ENCODE peak calls at places on chromosomes 3 and 15, in five cellular contexts. F is heart right ventricle, B is OCI-LY7, I is progenitor cell of endocrine pancreas, Y is astrocyte of the cerebellum. K is an unnamed sample.

GRCh38 chr3:41026394-41027177 is 172.7 kb upstream of the CTNNB1 start:
- DNase-seq in Y (peak; percentile 49), F (peak; percentile 88), B (no peak), I (no peak), K (no peak)

GRCh38 chr3:49871536-49872157 is 1.9 kb upstream of the CAMKV start:
- DNase-seq in F (no peak), B (no peak), Y (no peak), I (no peak), K (no peak)

GRCh38 chr3:52014613-52015012 is 18.9 kb upstream of the RPL29 start:
- DNase-seq in I (no peak), Y (no peak), F (no peak), B (no peak), K (no peak)

GRCh38 chr3:139839659-139840058 is 95.3 kb upstream of the CLSTN2 start:
- DNase-seq in B (no peak), F (no peak), I (no peak), Y (no peak), K (no peak)

GRCh38 chr15:55694652-55695150 is 48.3 kb downstream of the PRTG start:
- DNase-seq in F (no peak), Y (peak; percentile 39), B (peak; percentile 6), I (no peak), K (no peak)

GRCh38 chr3:23728651-23729117 is 77.1 kb upstream of the UBE2E1 start:
- DNase-seq in Y (no peak), F (no peak), I (no peak), B (no peak), K (no peak)

GRCh38 chr3:100120022-100120421 is 5.7 kb upstream of the FILIP1L start:
- DNase-seq in B (no peak), F (no peak), I (no peak), Y (no peak), K (no peak)

GRCh38 chr15:31934821-31935220 is 95.5 kb upstream of the CHRNA7 start:
- DNase-seq in B (no peak), Y (peak; percentile 76), I (no peak), F (no peak), K (no peak)

GRCh38 chr3:106759686-106760085 is 617.6 kb upstream of the CCDC54 start:
- DNase-seq in I (no peak), Y (peak; percentile 84), F (no peak), B (no peak), K (no peak)

GRCh38 chr15:66735909-66736305 is 33.9 kb downstream of the SMAD6 start:
- DNase-seq in Y (no peak), I (no peak), F (no peak), B (no peak), K (no peak)

GRCh38 chr3:149388001-149388435 is 10.6 kb upstream of the TM4SF1 start:
- DNase-seq in F (no peak), Y (no peak), I (no peak), B (no peak), K (no peak)

GRCh38 chr15:96893159-96893906 is 562.8 kb downstream of the NR2F2 start:
- DNase-seq in Y (no peak), B (no peak), I (no peak), F (no peak), K (no peak)

GRCh38 chr3:28343144-28343543 is 5.4 kb upstream of the ZCWPW2 start:
- DNase-seq in I (no peak), B (no peak), F (no peak), Y (no peak), K (no peak)

GRCh38 chr3:23685484-23686258 is 120.1 kb upstream of the UBE2E1 start:
- DNase-seq in Y (peak; percentile 97), I (no peak), F (peak; percentile 83), B (no peak), K (peak; percentile 91)

GRCh38 chr15:72382146-72382545 is 6.3 kb upstream of the HEXA start:
- DNase-seq in I (no peak), Y (no peak), F (no peak), B (peak; percentile 14), K (no peak)

GRCh38 chr3:69784854-69785523 is 45.7 kb downstream of the MITF start:
- DNase-seq in I (no peak), Y (peak; percentile 29), F (peak; percentile 41), B (no peak), K (peak; percentile 29)

GRCh38 chr15:88834211-88834812 is 31.1 kb downstream of the ACAN start:
- DNase-seq in B (peak; percentile 16), F (peak; percentile 30), Y (no peak), I (peak; percentile 30), K (peak; percentile 14)

GRCh38 chr15:40277472-40277871 is 5.4 kb downstream of the ANKRD63 start:
- DNase-seq in Y (no peak), F (no peak), I (no peak), B (peak; percentile 20), K (no peak)

GRCh38 chr3:189621948-189622603 is 9.1 kb upstream of the TP63 start:
- DNase-seq in I (no peak), Y (no peak), F (no peak), B (no peak), K (no peak)

GRCh38 chr3:10224794-10225660 is 23.2 kb upstream of the TATDN2 start:
- DNase-seq in Y (no peak), I (peak; percentile 25), F (peak; percentile 74), B (peak; percentile 88), K (no peak)

GRCh38 chr15:51647128-51647562 is 24.6 kb upstream of the DMXL2 start:
- DNase-seq in Y (no peak), I (no peak), B (peak; percentile 3), F (peak; percentile 51), K (peak; percentile 0)

GRCh38 chr3:13705051-13705450 is 156.1 kb downstream of the FBLN2 start:
- DNase-seq in I (no peak), Y (no peak), F (no peak), B (no peak), K (no peak)

GRCh38 chr3:126274735-126275734 is 82.2 kb downstream of the KLF15 start:
- DNase-seq in I (no peak), Y (no peak), B (no peak), F (no peak), K (no peak)

GRCh38 chr3:50351318-50351687 is 641 bp downstream of the CYB561D2 start:
- DNase-seq in I (no peak), F (no peak), B (no peak), Y (no peak), K (no peak)

GRCh38 chr3:65713016-65713415 is 325.7 kb downstream of the MAGI1 start:
- DNase-seq in F (no peak), I (no peak), B (no peak), Y (peak; percentile 50), K (peak; percentile 59)

GRCh38 chr3:139677341-139678155 is at the start of gene NMNAT3:
- DNase-seq in I (peak; percentile 81), B (peak; percentile 57), Y (peak; percentile 20), F (peak; percentile 83), K (peak; percentile 16)

GRCh38 chr15:34070003-34070402 is 31.0 kb upstream of the AVEN start:
- DNase-seq in I (no peak), B (no peak), F (no peak), Y (no peak), K (no peak)

DNA sequence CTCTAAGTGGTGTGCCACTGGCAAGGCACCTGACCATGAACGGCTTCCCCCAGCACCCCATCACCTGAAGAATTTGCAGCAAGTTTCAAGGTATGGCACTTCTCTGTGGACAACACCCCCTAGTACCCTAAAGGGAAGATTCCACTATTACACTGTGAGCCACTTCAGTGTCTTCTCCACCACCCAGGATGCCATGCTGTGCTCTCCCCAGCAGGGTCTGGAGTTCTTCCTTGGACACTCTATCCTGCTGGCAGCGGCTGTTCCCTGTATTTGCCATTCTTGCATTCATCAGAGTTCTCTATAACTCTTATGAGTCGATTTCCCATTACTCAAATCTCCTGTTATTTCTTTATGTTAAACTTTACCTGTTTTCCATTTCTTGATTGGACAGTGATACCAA is 33.9 kb upstream of the RNU6-1 start:
- DNase-seq in F (no peak), B (no peak), Y (no peak), I (no peak), K (no peak)
- TF ChIP-seq CTCF in F (no peak), B (no peak), Y (no peak), I (no peak), K (no peak)

DNA sequence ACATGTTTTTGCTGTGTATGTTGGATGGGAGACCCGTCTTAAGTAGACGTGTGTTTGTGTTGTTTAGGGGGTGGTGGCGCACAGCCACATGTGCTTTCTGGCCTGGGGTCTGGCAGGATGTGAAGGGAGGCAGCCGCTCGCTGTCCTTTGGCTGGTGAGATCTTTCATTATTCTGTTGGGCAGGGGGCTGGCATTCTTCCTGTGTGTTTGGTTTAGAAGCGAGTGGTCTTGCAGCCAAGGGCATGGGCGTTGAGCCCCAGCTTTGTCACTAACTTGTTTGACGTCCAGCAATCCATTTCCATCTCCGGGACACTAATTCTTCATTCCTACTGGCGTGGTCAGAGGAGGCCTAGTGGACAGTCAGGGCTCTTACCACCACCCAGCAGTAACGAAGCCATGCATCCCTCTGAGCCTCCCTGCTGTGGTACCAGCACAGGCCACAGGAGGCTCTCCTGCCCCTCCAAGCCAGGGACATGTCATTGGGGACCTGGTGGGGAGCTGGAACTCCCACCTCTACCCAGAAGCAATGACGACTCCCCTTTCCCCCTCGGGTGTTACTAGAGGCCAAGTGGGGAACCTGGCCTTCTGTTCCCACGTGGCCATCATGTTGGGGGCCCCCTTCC is 10.7 kb downstream of the THSD4 start:
- DNase-seq in I (no peak), B (no peak), F (no peak), Y (no peak), K (no peak)
- TF ChIP-seq CTCF in I (peak; percentile 35), B (peak; percentile 31), F (peak; percentile 31), Y (peak; percentile 50), K (no peak)

GRCh38 chr3:103685940-103686339 is 1251.1 kb downstream of the ZPLD1 start:
- DNase-seq in I (no peak), B (no peak), Y (no peak), F (no peak), K (no peak)

GRCh38 chr3:103693831-103694230 is 1259.0 kb downstream of the ZPLD1 start:
- DNase-seq in F (no peak), B (no peak), Y (no peak), I (no peak), K (no peak)

GRCh38 chr3:103684956-103685355 is 1250.1 kb downstream of the ZPLD1 start:
- DNase-seq in B (no peak), F (no peak), Y (peak; percentile 8), I (no peak), K (no peak)

GRCh38 chr3:103690536-103690935 is 1255.7 kb downstream of the ZPLD1 start:
- DNase-seq in B (no peak), F (no peak), I (no peak), Y (no peak), K (no peak)
- TF ChIP-seq CTCF in B (no peak), F (no peak), I (no peak), Y (no peak), K (no peak)

GRCh38 chr3:184741798-184742675 is 30.2 kb upstream of the MAGEF1 start:
- DNase-seq in B (no peak), I (no peak), F (no peak), Y (no peak), K (no peak)
- TF ChIP-seq CTCF in B (peak; percentile 49), I (no peak), F (no peak), Y (peak; percentile 3), K (no peak)

GRCh38 chr15:77654975-77655374 is 22.3 kb upstream of the LINGO1 start:
- DNase-seq in I (no peak), F (no peak), Y (no peak), B (peak; percentile 10), K (no peak)
- TF ChIP-seq CTCF in I (peak; percentile 54), F (peak; percentile 11), Y (peak; percentile 40), B (peak; percentile 61), K (no peak)

GRCh38 chr3:111326144-111326995 is 215.6 kb upstream of the CD96 start:
- DNase-seq in Y (peak; percentile 50), I (no peak), B (no peak), F (no peak), K (peak; percentile 79)
- TF ChIP-seq CTCF in Y (no peak), I (no peak), B (no peak), F (no peak), K (no peak)